ENCODE peak calls at places on chromosomes 7 and 10, in four cellular contexts. A is GM23248, B is heart right ventricle, H is SW480. L is an unnamed sample.
A peak's percentile ranks its signal among the peaks of the same experiment; 100 is the strongest.

GRCh38 chr7:130254555-130254954 is 12.1 kb upstream of the CPA2 start:
- DNase-seq in A (no peak), B (no peak), H (no peak), L (no peak)

GRCh38 chr7:79293655-79294142 is 159.8 kb downstream of the MAGI2 start:
- DNase-seq in A (no peak), B (no peak), H (no peak), L (no peak)

GRCh38 chr10:30553625-30554442 is 75.7 kb downstream of the LYZL2 start:
- DNase-seq in H (no peak), A (peak; percentile 81), B (peak; percentile 74), L (no peak)

GRCh38 chr10:99731296-99732032 is 463 bp downstream of the COX15 start:
- DNase-seq in A (no peak), B (no peak), H (no peak), L (no peak)

GRCh38 chr7:46603780-46604725 is 683.0 kb upstream of the IGFBP3 start:
- DNase-seq in A (peak; percentile 91), H (no peak), B (peak; percentile 87), L (no peak)

GRCh38 chr7:108037140-108037539 is 34.2 kb upstream of the LAMB1 start:
- DNase-seq in A (no peak), H (no peak), B (no peak), L (no peak)

GRCh38 chr7:22549667-22550513 is 49.9 kb upstream of the STEAP1B start:
- DNase-seq in H (no peak), B (no peak), A (peak; percentile 59), L (no peak)

GRCh38 chr10:69428138-69428537 is 11.4 kb upstream of the TACR2 start:
- DNase-seq in A (no peak), H (peak; percentile 20), B (no peak), L (no peak)

GRCh38 chr10:95350212-95350829 is 59.5 kb upstream of the PDLIM1 start:
- DNase-seq in H (no peak), A (peak; percentile 52), B (no peak), L (no peak)

GRCh38 chr10:82463165-82463564 is 588.2 kb downstream of the NRG3 start:
- DNase-seq in H (peak; percentile 0), A (no peak), B (no peak), L (no peak)

GRCh38 chr7:1112109-1112508 is 24.2 kb downstream of the GPER1 start:
- DNase-seq in H (no peak), B (no peak), A (no peak), L (no peak)

GRCh38 chr10:90865400-90865799 is 6.4 kb upstream of the RPP30 start:
- DNase-seq in B (no peak), H (no peak), A (peak; percentile 69), L (no peak)

GRCh38 chr7:30864146-30864545 is 47.5 kb upstream of the AQP1 start:
- DNase-seq in H (no peak), B (no peak), A (no peak), L (no peak)

GRCh38 chr7:145643981-145644380 is 472.6 kb upstream of the CNTNAP2 start:
- DNase-seq in B (no peak), H (peak; percentile 1), A (no peak), L (no peak)

GRCh38 chr7:81110673-81111072 is 191.8 kb upstream of the SEMA3C start:
- DNase-seq in H (no peak), A (no peak), B (no peak), L (no peak)

GRCh38 chr10:113179270-113179669 is 229.2 kb downstream of the TCF7L2 start:
- DNase-seq in H (no peak), A (no peak), B (peak; percentile 51), L (no peak)

GRCh38 chr10:124621637-124622036 is 122.5 kb downstream of the FAM53B start:
- DNase-seq in H (no peak), A (no peak), B (peak; percentile 60), L (no peak)

GRCh38 chr7:1787241-1787640 is 117.2 kb downstream of the ELFN1 start:
- DNase-seq in A (no peak), B (no peak), H (no peak), L (no peak)

GRCh38 chr10:133325392-133325760 is 11.3 kb downstream of the CALY start:
- DNase-seq in H (no peak), A (peak; percentile 45), B (no peak), L (no peak)

GRCh38 chr7:80781561-80781979 is 137.3 kb downstream of the SEMA3C start:
- DNase-seq in H (no peak), A (peak; percentile 81), B (peak; percentile 42), L (no peak)

GRCh38 chr7:88230646-88231045 is 10.8 kb upstream of the SRI start:
- DNase-seq in B (no peak), A (no peak), H (no peak), L (no peak)

GRCh38 chr7:108307246-108307982 is 148.8 kb downstream of the NRCAM start:
- DNase-seq in B (no peak), A (no peak), H (no peak), L (no peak)

GRCh38 chr10:128848807-128849206 is 618.2 kb upstream of the MGMT start:
- DNase-seq in A (no peak), H (no peak), B (peak; percentile 38), L (no peak)

GRCh38 chr7:100546129-100546867 is 7.3 kb downstream of the AGFG2 start:
- DNase-seq in A (no peak), H (peak; percentile 40), B (no peak), L (no peak)

GRCh38 chr10:62384447-62385081 is 10.4 kb downstream of the ZNF365 start:
- DNase-seq in B (no peak), H (peak; percentile 13), A (peak; percentile 39), L (no peak)

GRCh38 chr7:109873296-109873695 is 1217.6 kb upstream of the LRRN3 start:
- DNase-seq in A (no peak), H (no peak), B (no peak), L (no peak)

GRCh38 chr10:123573236-123574147 is 92.7 kb upstream of the GPR26 start:
- DNase-seq in H (peak; percentile 73), B (no peak), A (peak; percentile 36), L (no peak)

GRCh38 chr10:29120216-29120615 is 168.7 kb upstream of the LYZL1 start:
- DNase-seq in H (peak; percentile 61), A (peak; percentile 38), B (no peak), L (no peak)

GRCh38 chr10:95305606-95306385 is 15.0 kb upstream of the PDLIM1 start:
- DNase-seq in H (no peak), A (no peak), B (no peak), L (no peak)

GRCh38 chr10:88693392-88694020 is 12.5 kb upstream of the LIPK start:
- DNase-seq in B (no peak), H (no peak), A (peak; percentile 39), L (no peak)

GRCh38 chr10:75062191-75062849 is 49.1 kb upstream of the SAMD8 start:
- DNase-seq in A (peak; percentile 78), B (peak; percentile 27), H (no peak), L (no peak)

GRCh38 chr7:133650067-133650466 is 397.2 kb downstream of the EXOC4 start:
- DNase-seq in H (no peak), B (no peak), A (peak; percentile 60), L (no peak)

GRCh38 chr10:680146-680545 is 9.3 kb downstream of the DIP2C start:
- DNase-seq in A (no peak), H (no peak), B (no peak), L (no peak)

GRCh38 chr10:96556003-96556402 is 30.8 kb downstream of the TM9SF3 start:
- DNase-seq in A (peak; percentile 43), B (no peak), H (peak; percentile 23), L (no peak)

GRCh38 chr7:51229106-51229537 is 87.5 kb downstream of the COBL start:
- DNase-seq in H (no peak), A (no peak), B (no peak), L (peak; percentile 15)

L was measured in cerebellar nuclear complex.